ENCODE peak calls at places on chromosomes 1 and 21, in nine cellular contexts. E is effector memory CD4-positive, alpha-beta T cell; W is CD8-positive, alpha-beta T cell; O is A549; B is Peyer's patch; R is RWPE2; D is A673; U is sigmoid colon; J is stomach. X is an unnamed sample.

GRCh38 chr1:166905930-166906329 is 29.9 kb upstream of the TADA1 start:
- DNase-seq in D (no peak), W (no peak), E (no peak), U (no peak), O (no peak), J (no peak), R (no peak), B (no peak), X (no peak)

GRCh38 chr1:47963568-47963973 is 33.6 kb downstream of the TRABD2B start:
- DNase-seq in R (no peak), U (peak; percentile 74), D (no peak), O (no peak), W (no peak), J (no peak), B (peak; percentile 81), E (no peak), X (no peak)

GRCh38 chr1:50497007-50497406 is 73.8 kb upstream of the DMRTA2 start:
- DNase-seq in W (no peak), D (no peak), J (no peak), B (no peak), R (no peak), U (no peak), E (no peak), O (peak; percentile 4), X (no peak)

GRCh38 chr21:45590726-45591618 is 48.7 kb upstream of the SLC19A1 start:
- DNase-seq in D (peak; percentile 70), U (peak; percentile 79), R (no peak), B (peak; percentile 50), E (peak; percentile 34), W (peak; percentile 21), O (no peak), J (no peak), X (peak; percentile 29)

GRCh38 chr1:172360960-172361359 is 59.5 kb upstream of the C1orf105 start:
- DNase-seq in O (no peak), B (no peak), R (no peak), J (no peak), E (no peak), D (no peak), U (no peak), W (no peak), X (no peak)

GRCh38 chr1:27122652-27123051 is 32.3 kb downstream of the SLC9A1 start:
- DNase-seq in J (peak; percentile 68), W (no peak), O (peak; percentile 61), E (no peak), D (peak; percentile 91), B (peak; percentile 91), R (no peak), U (peak; percentile 83), X (peak; percentile 68)

GRCh38 chr1:51284487-51284954 is 45.8 kb downstream of the TTC39A start:
- DNase-seq in U (no peak), B (no peak), J (peak; percentile 83), E (no peak), O (peak; percentile 19), R (no peak), D (no peak), W (no peak), X (peak; percentile 68)

GRCh38 chr1:169565335-169566271 is 20.7 kb downstream of the F5 start:
- DNase-seq in O (no peak), J (no peak), B (peak; percentile 65), E (no peak), R (no peak), W (no peak), U (no peak), D (peak; percentile 58), X (no peak)

GRCh38 chr1:180286417-180286816 is 56.4 kb downstream of the LHX4 start:
- DNase-seq in W (no peak), O (no peak), E (no peak), B (no peak), R (no peak), U (no peak), D (peak; percentile 36), J (no peak), X (no peak)

DNA sequence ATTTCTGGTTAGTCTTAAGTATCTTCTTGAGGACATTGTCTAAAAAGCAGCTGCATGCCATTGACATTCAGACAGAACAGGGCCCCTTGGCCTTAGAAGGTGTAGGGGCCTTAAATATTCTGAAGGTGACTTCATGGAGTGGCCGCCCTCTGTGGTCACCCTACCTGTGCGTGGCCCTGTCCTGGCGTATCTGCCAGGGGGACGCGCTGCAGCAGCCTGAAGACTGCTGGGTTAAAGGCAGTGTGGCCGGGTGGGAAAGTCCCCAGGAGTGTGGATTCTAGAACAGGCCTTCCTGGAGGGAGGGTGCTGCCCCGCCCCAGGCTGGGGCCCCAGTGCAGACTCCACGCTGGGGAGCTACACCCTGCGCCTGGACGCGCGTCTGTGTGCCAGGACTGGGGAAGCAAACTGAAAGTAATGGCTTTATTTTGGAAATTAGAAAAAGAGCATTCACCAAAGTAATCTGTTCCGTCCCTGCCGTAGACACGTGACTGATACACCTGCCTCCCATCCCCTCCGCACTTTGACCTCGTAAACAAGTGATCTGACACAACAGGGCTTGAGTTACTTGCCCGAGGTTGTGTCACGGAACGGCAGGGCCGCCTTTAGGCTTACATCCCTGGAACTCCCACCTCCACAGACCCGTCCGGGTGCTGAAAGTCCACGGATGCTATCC is 1.8 kb downstream of the AGPAT3 start:
- DNase-seq in R (no peak), D (no peak), W (no peak), E (peak; percentile 59), J (peak; percentile 78), U (no peak), B (peak; percentile 88), O (no peak), X (no peak)
- H3K27ac ChIP-seq in R (peak overlapping the region; percentile 79), D (peak overlapping the region; percentile 90), W (peak overlapping the region; percentile 45), E (peak overlapping the region; percentile 84), J (peak overlapping the region; percentile 97), U (peak overlapping the region; percentile 98), B (peak overlapping the region; percentile 99), O (no peak overlapping the region), X (peak overlapping the region; percentile 3)

DNA sequence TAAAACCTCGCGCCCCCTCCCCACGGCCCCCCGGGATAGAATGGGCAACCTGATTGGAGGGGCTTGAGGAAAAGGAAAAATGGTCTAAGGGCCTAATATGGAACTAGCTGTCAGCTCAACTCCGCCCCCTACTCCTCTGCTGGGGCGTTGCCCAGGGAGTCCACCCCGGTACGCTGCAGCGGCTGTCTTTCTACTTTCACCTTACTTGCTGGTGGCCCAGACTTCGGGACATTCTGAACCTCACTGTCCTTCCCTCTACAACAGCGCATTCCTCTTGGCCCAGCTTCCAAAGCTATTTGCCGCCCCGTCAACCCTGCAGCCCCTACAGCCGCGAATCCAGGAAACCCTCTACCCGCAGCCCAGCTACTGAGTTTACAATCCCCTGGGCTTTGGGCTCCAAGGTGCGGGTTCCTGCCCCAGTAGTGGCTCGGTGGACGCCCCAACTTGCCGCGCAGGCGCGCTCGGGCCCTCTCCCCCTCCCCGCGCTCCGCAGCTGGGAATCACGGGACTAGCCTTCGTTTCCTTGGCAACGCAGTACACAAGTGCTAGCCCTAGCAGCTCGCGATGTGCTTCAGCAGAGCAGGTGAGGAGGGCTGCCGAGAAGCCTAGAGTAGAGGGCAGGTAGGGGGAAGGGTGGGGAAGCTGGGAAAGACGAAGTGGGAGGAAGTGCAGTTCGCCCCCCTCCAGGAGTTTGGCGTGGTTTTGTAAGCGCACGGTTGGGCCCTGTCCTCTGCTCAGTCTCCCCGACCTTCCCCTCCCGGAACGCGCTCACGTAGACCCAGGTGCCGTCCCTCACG is 55.6 kb downstream of the CHIA start:
- DNase-seq in U (peak; percentile 93), D (peak; percentile 87), O (peak; percentile 64), R (peak; percentile 76), W (peak; percentile 77), E (peak; percentile 85), B (peak; percentile 95), J (peak; percentile 89), X (peak; percentile 91)
- H3K27ac ChIP-seq in U (peak overlapping the region; percentile 78), D (no peak overlapping the region), O (peak overlapping the region; percentile 69), R (no peak overlapping the region), W (peak overlapping the region; percentile 51), E (peak overlapping the region; percentile 61), B (peak overlapping the region; percentile 73), J (peak overlapping the region; percentile 83), X (peak overlapping the region; percentile 96)

DNA sequence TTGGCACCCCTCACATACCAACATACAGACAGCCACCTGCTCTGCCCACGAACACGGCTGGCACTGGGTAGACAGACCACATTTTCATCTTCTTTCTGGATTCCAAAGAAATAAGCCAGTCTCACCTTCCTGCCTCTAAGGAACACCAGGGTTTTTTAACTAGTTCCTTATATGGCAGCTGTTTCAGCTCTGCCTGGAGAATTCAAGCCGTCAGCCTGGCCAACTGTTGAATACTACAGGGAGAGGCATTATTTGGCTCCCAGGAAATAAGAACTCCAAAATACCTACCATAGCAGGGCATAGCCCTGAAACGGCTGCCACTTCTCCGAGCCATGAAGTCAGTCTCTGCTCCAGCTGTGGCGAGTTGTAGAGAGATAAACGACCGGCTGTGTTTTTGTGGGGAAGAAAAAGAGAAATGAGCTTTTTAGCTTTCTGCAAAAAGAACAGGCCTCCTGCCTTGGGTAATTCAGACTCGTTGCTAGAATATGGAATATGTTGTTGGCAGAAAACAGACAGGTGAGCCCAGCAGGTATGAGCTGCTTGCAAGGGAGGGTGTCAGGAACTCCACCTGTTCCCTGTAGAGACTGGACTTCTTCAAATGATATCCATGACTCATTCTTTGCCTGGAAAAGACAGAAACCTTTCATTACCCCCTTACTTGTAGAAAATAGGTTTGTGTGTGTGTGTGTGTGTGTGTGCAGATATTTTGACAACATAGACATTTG is 51.8 kb downstream of the MT1HL1 start:
- DNase-seq in W (no peak), B (no peak), O (no peak), R (no peak), U (no peak), J (no peak), D (no peak), E (no peak), X (peak; percentile 61)
- H3K27ac ChIP-seq in W (no peak overlapping the region), B (no peak overlapping the region), O (no peak overlapping the region), R (no peak overlapping the region), U (peak overlapping the region; percentile 58), J (no peak overlapping the region), D (no peak overlapping the region), E (no peak overlapping the region), X (peak overlapping the region; percentile 95)

GRCh38 chr1:232630894-232631195 is 912 bp upstream of the SIPA1L2 start:
- DNase-seq in D (no peak), W (no peak), E (no peak), O (no peak), U (no peak), B (no peak), R (no peak), J (no peak), X (no peak)
- H3K27ac ChIP-seq in D (no peak overlapping the region), W (no peak overlapping the region), E (no peak overlapping the region), O (peak overlapping the region; percentile 88), U (peak overlapping the region; percentile 94), B (peak overlapping the region; percentile 92), R (no peak overlapping the region), J (peak overlapping the region; percentile 86), X (peak overlapping the region; percentile 87)

GRCh38 chr1:41455479-41456271 is 28.8 kb downstream of the EDN2 start:
- DNase-seq in W (no peak), R (no peak), D (no peak), B (no peak), O (no peak), J (no peak), U (peak; percentile 97), E (no peak), X (peak; percentile 40)
- H3K27ac ChIP-seq in W (no peak overlapping the region), R (no peak overlapping the region), D (no peak overlapping the region), B (no peak overlapping the region), O (no peak overlapping the region), J (no peak overlapping the region), U (peak overlapping the region; percentile 74), E (no peak overlapping the region), X (no peak overlapping the region)

GRCh38 chr21:29190920-29191319 is 60.5 kb downstream of the MAP3K7CL start:
- DNase-seq in J (no peak), B (no peak), W (no peak), E (no peak), O (peak; percentile 39), D (no peak), R (no peak), U (no peak), X (peak; percentile 73)
- H3K27ac ChIP-seq in J (no peak overlapping the region), B (peak overlapping the region; percentile 22), W (no peak overlapping the region), E (no peak overlapping the region), O (peak overlapping the region; percentile 54), D (peak overlapping the region; percentile 38), R (peak overlapping the region; percentile 24), U (no peak overlapping the region), X (no peak overlapping the region)

X was measured in cardiac muscle cell.